ENCODE peak calls at places on chromosomes 7 and 10, in five cellular contexts. One of them, this sample, is unnamed.

GRCh38 chr10:1661416-1661815 is 75.9 kb downstream of the ADARB2 start:
- DNase-seq in neural crest cell: no peak
- DNase-seq in astrocyte of the spinal cord: no peak
- DNase-seq in choroid plexus epithelial cell: no peak
- DNase-seq in HCT116: no peak
- DNase-seq in this sample: no peak

GRCh38 chr7:22783421-22783820 is 39.2 kb downstream of the TOMM7 start:
- DNase-seq in neural crest cell: no peak
- DNase-seq in astrocyte of the spinal cord: no peak
- DNase-seq in choroid plexus epithelial cell: no peak
- DNase-seq in HCT116: no peak
- DNase-seq in this sample: no peak

GRCh38 chr10:35257057-35257983 is 79.0 kb upstream of the CCNY start:
- DNase-seq in neural crest cell: no peak
- DNase-seq in astrocyte of the spinal cord: no peak
- DNase-seq in choroid plexus epithelial cell: no peak
- DNase-seq in HCT116: no peak
- DNase-seq in this sample: no peak

GRCh38 chr7:115249080-115249479 is 327.2 kb downstream of the MDFIC start:
- DNase-seq in neural crest cell: no peak
- DNase-seq in astrocyte of the spinal cord: no peak
- DNase-seq in choroid plexus epithelial cell: peak
- DNase-seq in HCT116: no peak
- DNase-seq in this sample: no peak

GRCh38 chr7:106848851-106849442 is 16.1 kb upstream of the PIK3CG start:
- DNase-seq in neural crest cell: no peak
- DNase-seq in astrocyte of the spinal cord: peak
- DNase-seq in choroid plexus epithelial cell: peak
- DNase-seq in HCT116: no peak
- DNase-seq in this sample: no peak

GRCh38 chr10:3074145-3074665 is 6.9 kb downstream of the PFKP start:
- DNase-seq in neural crest cell: no peak
- DNase-seq in astrocyte of the spinal cord: no peak
- DNase-seq in choroid plexus epithelial cell: no peak
- DNase-seq in HCT116: no peak
- DNase-seq in this sample: no peak

GRCh38 chr7:42342381-42342780 is 105.4 kb upstream of the GLI3 start:
- DNase-seq in neural crest cell: no peak
- DNase-seq in astrocyte of the spinal cord: no peak
- DNase-seq in choroid plexus epithelial cell: no peak
- DNase-seq in HCT116: no peak
- DNase-seq in this sample: no peak

GRCh38 chr10:18400911-18401260 is 250.5 kb downstream of the NSUN6 start:
- DNase-seq in neural crest cell: peak
- DNase-seq in astrocyte of the spinal cord: no peak
- DNase-seq in choroid plexus epithelial cell: no peak
- DNase-seq in HCT116: no peak
- DNase-seq in this sample: no peak

GRCh38 chr10:33335800-33336605 is 1.5 kb upstream of the NRP1 start:
- DNase-seq in neural crest cell: peak
- DNase-seq in astrocyte of the spinal cord: peak
- DNase-seq in choroid plexus epithelial cell: peak
- DNase-seq in HCT116: no peak
- DNase-seq in this sample: no peak

GRCh38 chr10:114115661-114116060 is 58.3 kb downstream of the CCDC186 start:
- DNase-seq in neural crest cell: no peak
- DNase-seq in astrocyte of the spinal cord: no peak
- DNase-seq in choroid plexus epithelial cell: no peak
- DNase-seq in HCT116: no peak
- DNase-seq in this sample: no peak

GRCh38 chr10:35127289-35127891 is 744 bp downstream of the CREM start:
- DNase-seq in neural crest cell: peak
- DNase-seq in astrocyte of the spinal cord: peak
- DNase-seq in choroid plexus epithelial cell: peak
- DNase-seq in HCT116: no peak
- DNase-seq in this sample: peak

GRCh38 chr10:129507216-129507615 is 40.2 kb downstream of the MGMT start:
- DNase-seq in neural crest cell: no peak
- DNase-seq in astrocyte of the spinal cord: no peak
- DNase-seq in choroid plexus epithelial cell: no peak
- DNase-seq in HCT116: no peak
- DNase-seq in this sample: no peak

GRCh38 chr10:110022716-110023504 is 15.1 kb downstream of the ADD3 start:
- DNase-seq in neural crest cell: no peak
- DNase-seq in astrocyte of the spinal cord: no peak
- DNase-seq in choroid plexus epithelial cell: no peak
- DNase-seq in HCT116: no peak
- DNase-seq in this sample: no peak

GRCh38 chr7:81161459-81162075 is 242.7 kb upstream of the SEMA3C start:
- DNase-seq in neural crest cell: no peak
- DNase-seq in astrocyte of the spinal cord: peak
- DNase-seq in choroid plexus epithelial cell: peak
- DNase-seq in HCT116: peak
- DNase-seq in this sample: no peak

GRCh38 chr7:131145770-131146169 is 181.9 kb upstream of the MKLN1 start:
- DNase-seq in neural crest cell: no peak
- DNase-seq in astrocyte of the spinal cord: no peak
- DNase-seq in choroid plexus epithelial cell: no peak
- DNase-seq in HCT116: no peak
- DNase-seq in this sample: no peak

GRCh38 chr10:131559450-131559911 is 248.0 kb upstream of the TCERG1L start:
- DNase-seq in neural crest cell: no peak
- DNase-seq in astrocyte of the spinal cord: no peak
- DNase-seq in choroid plexus epithelial cell: no peak
- DNase-seq in HCT116: no peak
- DNase-seq in this sample: no peak

This sample was measured in HAP-1.